ENCODE peak calls at places on chromosomes 12 and 14, in nine cellular contexts. F is HCT116, W is sigmoid colon, N is astrocyte of the cerebellum, S is hepatocyte, Q is stomach, B is choroid plexus epithelial cell, O is astrocyte of the spinal cord, I is esophagus squamous epithelium. R is an unnamed sample.

GRCh38 chr12:69059465-69060457 is 126.8 kb upstream of the CPM start:
- DNase-seq in Q (no peak), S (no peak), I (no peak), F (peak), O (peak), B (peak), N (peak), W (no peak), R (peak)

GRCh38 chr12:96197503-96198272 is 3.5 kb downstream of the ELK3 start:
- DNase-seq in S (no peak), Q (no peak), I (no peak), W (no peak), F (peak), B (peak), N (peak), O (peak), R (no peak)

GRCh38 chr14:90456551-90456950 is 59.7 kb downstream of the CALM1 start:
- DNase-seq in B (no peak), Q (no peak), S (no peak), I (no peak), F (no peak), W (no peak), O (no peak), N (no peak), R (no peak)

GRCh38 chr12:120640840-120641833 is 711 bp downstream of the CABP1 start:
- DNase-seq in W (no peak), I (no peak), B (peak), S (peak), N (no peak), Q (peak), F (no peak), O (peak), R (no peak)

GRCh38 chr12:95838125-95838524 is 20.6 kb upstream of the SNRPF start:
- DNase-seq in W (no peak), F (no peak), Q (peak), N (peak), O (peak), S (peak), I (no peak), B (peak), R (peak)

GRCh38 chr14:36268957-36269734 is 51.3 kb downstream of the MBIP start:
- DNase-seq in S (no peak), W (no peak), N (no peak), O (no peak), I (no peak), F (no peak), Q (no peak), B (no peak), R (no peak)

GRCh38 chr12:47387991-47388390 is 308.2 kb upstream of the AMIGO2 start:
- DNase-seq in F (no peak), B (no peak), O (no peak), N (no peak), I (no peak), W (no peak), S (no peak), Q (no peak), R (no peak)

GRCh38 chr12:3833670-3834310 is 39.4 kb downstream of the PARP11 start:
- DNase-seq in F (no peak), Q (no peak), W (no peak), O (no peak), N (no peak), S (no peak), I (no peak), B (no peak), R (no peak)

GRCh38 chr12:124930576-124930975 is 16.1 kb upstream of the UBC start:
- DNase-seq in I (no peak), F (no peak), S (no peak), Q (no peak), O (no peak), N (no peak), B (no peak), W (peak), R (no peak)

GRCh38 chr12:124928095-124928911 is 13.9 kb upstream of the UBC start:
- DNase-seq in N (peak), W (peak), B (peak), I (no peak), S (no peak), O (peak), F (peak), Q (peak), R (no peak)

GRCh38 chr12:124929649-124930419 is 15.4 kb upstream of the UBC start:
- DNase-seq in Q (no peak), F (no peak), O (no peak), N (no peak), B (no peak), S (no peak), I (no peak), W (peak), R (no peak)

GRCh38 chr12:124927325-124928094 is 13.1 kb upstream of the UBC start:
- DNase-seq in B (peak), Q (peak), N (peak), I (no peak), O (peak), W (peak), S (peak), F (peak), R (no peak)

DNA sequence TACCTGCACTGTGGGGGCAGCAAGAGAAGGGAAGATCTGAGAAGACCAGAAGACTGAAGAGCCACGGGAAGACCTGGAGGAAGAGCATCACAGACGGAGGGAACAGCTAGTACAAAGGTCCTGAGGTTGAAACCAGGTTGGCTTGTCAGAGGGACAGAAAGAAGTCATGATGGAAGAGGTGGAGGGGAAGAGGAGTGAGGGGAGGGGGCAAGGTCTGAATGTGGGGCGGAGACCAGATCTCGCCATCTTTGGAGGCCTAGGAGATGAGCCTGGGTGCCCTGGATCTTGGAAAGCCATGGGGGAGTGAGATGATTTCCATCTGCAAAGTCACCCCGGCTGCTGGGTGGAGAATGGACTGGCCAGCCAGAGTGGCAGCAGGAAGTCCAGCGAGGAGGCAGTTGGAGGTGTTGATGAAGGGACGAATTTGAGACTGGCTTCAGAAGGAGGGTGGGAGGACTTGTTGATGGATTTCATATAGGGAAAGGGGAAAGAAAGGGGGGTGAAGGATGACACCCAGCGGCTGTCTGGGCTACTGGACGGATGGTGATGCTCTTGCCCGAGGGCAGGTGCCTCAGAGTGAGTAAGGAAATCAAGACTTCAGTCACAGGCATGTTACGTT is 14.6 kb upstream of the UBC start:
- DNase-seq in S (no peak), Q (no peak), I (no peak), F (no peak), W (peak), N (no peak), B (no peak), O (no peak), R (no peak)
- TF ChIP-seq CTCF in S (no peak), Q (no peak), I (no peak), F (no peak), W (no peak), N (no peak), B (no peak), O (no peak), R (no peak)

DNA sequence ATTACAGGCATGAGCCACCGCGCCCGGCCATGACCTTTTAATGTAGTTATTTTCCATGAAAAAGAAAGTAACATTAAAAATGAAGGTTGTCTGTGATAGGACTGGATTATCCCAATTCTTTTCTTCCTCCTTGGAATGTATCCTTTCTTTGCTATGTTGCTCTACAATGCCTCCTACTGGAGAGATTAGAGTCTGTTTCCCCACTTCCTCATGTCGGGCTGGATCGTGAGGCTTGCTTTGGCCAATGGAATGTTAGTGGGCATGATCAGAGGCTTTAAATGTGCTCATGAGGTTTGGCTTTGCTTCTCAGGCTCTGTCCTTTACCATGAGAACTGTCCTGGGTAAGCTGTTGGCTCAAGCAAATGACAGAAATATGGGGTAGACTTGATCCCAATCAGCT is 34.7 kb upstream of the SOCS2 start:
- DNase-seq in F (no peak), Q (no peak), B (no peak), N (no peak), S (no peak), O (no peak), I (no peak), W (no peak), R (no peak)
- TF ChIP-seq CTCF in F (no peak), Q (no peak), B (peak), N (no peak), S (no peak), O (no peak), I (no peak), W (no peak), R (no peak)

DNA sequence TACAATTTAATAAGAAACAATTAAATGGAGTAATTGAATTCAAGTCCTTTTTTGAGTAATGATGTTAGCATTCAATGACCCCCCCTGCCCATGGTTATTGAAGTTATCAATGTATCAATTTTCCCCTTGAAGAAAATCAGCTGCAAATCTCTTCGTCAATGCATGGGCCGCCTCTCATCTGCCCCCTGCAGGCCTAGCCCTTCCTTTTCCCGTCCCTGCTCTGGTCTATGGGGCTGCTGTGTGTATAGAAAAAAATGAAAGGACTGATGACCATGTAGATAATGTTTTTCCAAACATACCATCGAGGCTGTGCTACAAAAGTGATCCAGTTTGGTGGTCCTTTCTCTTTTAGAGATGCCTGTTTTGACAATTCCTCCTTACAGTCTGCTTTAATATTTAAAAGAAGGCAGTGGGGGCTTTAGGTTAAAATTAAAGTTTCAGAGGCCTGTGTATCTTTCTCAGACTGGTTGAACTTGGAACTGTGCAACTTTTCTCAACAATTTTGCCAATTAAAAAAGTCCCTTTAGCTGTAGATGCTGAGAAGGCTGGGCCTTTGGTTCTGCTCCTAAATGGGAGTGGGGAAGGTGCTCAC is 98.4 kb downstream of the APAF1 start:
- DNase-seq in S (no peak), O (no peak), Q (no peak), W (no peak), B (peak), I (no peak), F (peak), N (no peak), R (no peak)
- TF ChIP-seq CTCF in S (peak), O (peak), Q (no peak), W (no peak), B (peak), I (peak), F (peak), N (peak), R (peak)

DNA sequence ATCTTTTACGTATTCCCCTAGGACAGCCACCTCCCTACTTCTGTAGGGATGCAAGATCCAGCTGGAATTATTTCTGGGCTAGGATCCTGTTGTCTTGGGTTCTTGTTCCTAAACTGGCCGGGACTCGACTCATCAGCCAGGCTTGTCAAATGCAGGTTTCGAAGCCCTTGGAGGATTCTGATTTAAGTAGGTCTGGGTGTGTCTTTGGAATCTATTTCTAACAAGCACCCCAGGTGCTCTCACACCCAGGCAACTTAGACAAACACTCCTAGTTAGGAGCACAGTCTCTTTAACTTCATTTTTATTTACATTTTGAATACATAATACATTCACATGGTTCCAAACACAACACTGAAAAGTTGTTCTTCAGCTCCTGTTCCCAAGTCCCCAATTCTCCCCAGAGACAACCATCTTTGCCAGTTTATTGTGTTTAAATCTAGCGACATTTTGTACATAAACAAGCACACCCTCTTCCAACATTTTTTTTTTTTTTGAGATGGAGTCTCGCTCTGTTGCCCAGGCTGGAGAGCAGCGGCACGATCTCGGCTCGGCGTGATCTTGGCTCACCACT is 20.9 kb downstream of the MORN3 start:
- DNase-seq in B (no peak), O (no peak), N (no peak), I (no peak), S (no peak), Q (no peak), F (no peak), W (no peak), R (no peak)
- TF ChIP-seq CTCF in B (no peak), O (no peak), N (no peak), I (no peak), S (no peak), Q (no peak), F (no peak), W (no peak), R (no peak)

DNA sequence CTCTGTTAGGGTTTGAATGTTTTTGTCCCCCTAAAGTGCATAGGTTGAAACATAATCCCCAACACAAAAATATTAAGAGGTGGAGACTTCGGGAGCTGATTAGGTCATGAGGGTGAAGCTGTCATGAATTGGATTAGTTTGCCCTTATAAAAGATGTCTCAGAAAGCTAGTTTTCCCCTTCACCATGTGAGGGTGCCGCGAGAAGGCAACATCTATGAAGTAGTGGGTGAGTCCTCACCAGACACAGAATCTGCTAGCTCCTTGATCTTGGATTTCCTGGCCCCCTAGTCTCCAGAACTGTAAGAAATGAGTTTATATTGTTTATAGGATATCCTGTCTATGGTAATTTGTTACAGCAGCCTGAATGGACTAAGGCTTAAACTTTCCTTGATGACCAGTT is 301.5 kb upstream of the ATP2B1 start:
- DNase-seq in B (peak), N (peak), S (no peak), F (no peak), W (no peak), Q (no peak), I (no peak), O (peak), R (no peak)
- TF ChIP-seq CTCF in B (peak), N (peak), S (peak), F (no peak), W (no peak), Q (no peak), I (no peak), O (peak), R (peak)